ENCODE peak calls at places on chromosomes 3 and 15, in five cellular contexts. Q is dorsolateral prefrontal cortex, Z is BJ, V is body of pancreas, D is spleen. R is an unnamed sample.

GRCh38 chr3:127012091-127012490 is 29.2 kb downstream of the PLXNA1 start:
- DNase-seq in Q (no peak), Z (no peak), V (no peak), D (no peak), R (no peak)

GRCh38 chr15:40112789-40113188 is 4.1 kb upstream of the BMF start:
- DNase-seq in Q (no peak), Z (no peak), V (no peak), D (no peak), R (no peak)

GRCh38 chr3:155714295-155714718 is 30.6 kb downstream of the PLCH1 start:
- DNase-seq in Q (no peak), Z (no peak), V (peak), D (no peak), R (no peak)

GRCh38 chr3:15636028-15636709 is 34.6 kb downstream of the BTD start:
- DNase-seq in Q (no peak), Z (peak), V (no peak), D (no peak), R (no peak)

GRCh38 chr15:69881760-69882159 is 216.0 kb downstream of the TLE3 start:
- DNase-seq in Q (peak), Z (no peak), V (no peak), D (no peak), R (no peak)

GRCh38 chr3:195788711-195789581 is 22.8 kb downstream of the MUC4 start:
- DNase-seq in Q (no peak), Z (no peak), V (no peak), D (peak), R (no peak)

GRCh38 chr15:69830425-69830824 is 267.3 kb downstream of the TLE3 start:
- DNase-seq in Q (no peak), Z (no peak), V (no peak), D (no peak), R (no peak)

GRCh38 chr15:65032823-65033537 is 3.5 kb upstream of the MTFMT start:
- DNase-seq in Q (peak), Z (no peak), V (peak), D (peak), R (peak)

GRCh38 chr3:66037986-66038369 is 740 bp downstream of the MAGI1 start:
- DNase-seq in Q (peak), Z (no peak), V (peak), D (no peak), R (peak)

GRCh38 chr15:73414876-73415275 is 28.1 kb upstream of the REC114 start:
- DNase-seq in Q (no peak), Z (no peak), V (no peak), D (no peak), R (no peak)

GRCh38 chr15:45642203-45642932 is 7.5 kb downstream of the SQOR start:
- DNase-seq in Q (no peak), Z (peak), V (no peak), D (no peak), R (no peak)

GRCh38 chr3:32596926-32597369 is 26.3 kb upstream of the DYNC1LI1 start:
- DNase-seq in Q (no peak), Z (no peak), V (no peak), D (no peak), R (no peak)

GRCh38 chr3:110576962-110577361 is 494.7 kb upstream of the NECTIN3 start:
- DNase-seq in Q (no peak), Z (peak), V (no peak), D (no peak), R (no peak)

GRCh38 chr15:76057332-76058000 is 2.3 kb upstream of the TMEM266 start:
- DNase-seq in Q (no peak), Z (no peak), V (peak), D (no peak), R (no peak)

GRCh38 chr15:39301589-39301999 is 279.3 kb upstream of the THBS1 start:
- DNase-seq in Q (no peak), Z (peak), V (no peak), D (no peak), R (no peak)

GRCh38 chr3:71512000-71512399 is 71.5 kb downstream of the FOXP1 start:
- DNase-seq in Q (no peak), Z (no peak), V (no peak), D (no peak), R (no peak)

GRCh38 chr3:29612536-29612935 is 331.7 kb downstream of the RBMS3 start:
- DNase-seq in Q (no peak), Z (no peak), V (no peak), D (no peak), R (no peak)

GRCh38 chr3:72480366-72480765 is 367.9 kb downstream of the SHQ1 start:
- DNase-seq in Q (no peak), Z (no peak), V (no peak), D (no peak), R (no peak)

GRCh38 chr3:5231067-5231466 is 43.6 kb downstream of the EDEM1 start:
- DNase-seq in Q (no peak), Z (no peak), V (no peak), D (no peak), R (no peak)

GRCh38 chr3:190644035-190644434 is 130.2 kb downstream of the IL1RAP start:
- DNase-seq in Q (no peak), Z (no peak), V (no peak), D (no peak), R (no peak)

GRCh38 chr3:177731644-177732268 is 534.5 kb upstream of the TBL1XR1 start:
- DNase-seq in Q (no peak), Z (peak), V (no peak), D (no peak), R (no peak)

GRCh38 chr3:147405552-147406254 is 640 bp downstream of the ZIC4 start:
- DNase-seq in Q (no peak), Z (no peak), V (no peak), D (no peak), R (no peak)

GRCh38 chr3:147406255-147407023 is at the start of gene ZIC4:
- DNase-seq in Q (no peak), Z (no peak), V (no peak), D (no peak), R (no peak)

GRCh38 chr3:147407495-147408179 is 1.3 kb upstream of the ZIC4 start:
- DNase-seq in Q (no peak), Z (no peak), V (no peak), D (no peak), R (no peak)

GRCh38 chr3:147408180-147409105 is 722 bp upstream of the ZIC1 start:
- DNase-seq in Q (no peak), Z (no peak), V (no peak), D (no peak), R (no peak)

DNA sequence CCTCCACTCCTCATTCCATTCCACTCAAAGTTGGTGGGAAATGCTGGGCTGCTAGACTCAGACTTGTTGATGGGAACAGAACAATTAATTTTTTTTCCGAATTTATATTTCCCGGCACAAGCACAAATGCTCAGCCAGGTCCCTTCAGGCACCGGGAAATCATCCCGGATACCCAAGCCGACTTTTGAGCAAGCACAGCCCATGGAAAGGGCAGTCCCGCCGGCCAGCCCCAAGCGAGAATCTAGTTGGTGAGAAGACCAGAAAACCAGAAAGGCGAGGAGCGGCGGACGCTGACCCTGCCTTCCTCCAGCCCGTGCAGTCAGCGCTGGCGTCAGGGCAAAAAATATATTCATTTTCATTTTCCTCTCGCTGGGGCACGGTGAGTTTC is 758 bp upstream of the ZIC4 start:
- DNase-seq in Q (no peak), Z (no peak), V (no peak), D (no peak), R (no peak)
- H3K4me3 ChIP-seq in Q (peak), Z (no peak), V (no peak), D (peak), R (no peak)

GRCh38 chr15:37107754-37108724 is 7.7 kb upstream of the MEIS2 start:
- DNase-seq in Q (no peak), Z (no peak), V (no peak), D (no peak), R (no peak)

GRCh38 chr15:37104413-37105392 is 4.4 kb upstream of the MEIS2 start:
- DNase-seq in Q (no peak), Z (no peak), V (no peak), D (peak), R (no peak)

GRCh38 chr15:37105795-37106333 is 5.5 kb upstream of the MEIS2 start:
- DNase-seq in Q (no peak), Z (no peak), V (no peak), D (no peak), R (no peak)

GRCh38 chr15:37107071-37107753 is 6.9 kb upstream of the MEIS2 start:
- DNase-seq in Q (no peak), Z (no peak), V (no peak), D (no peak), R (no peak)

GRCh38 chr15:37106490-37107001 is 6.2 kb upstream of the MEIS2 start:
- DNase-seq in Q (peak), Z (no peak), V (peak), D (peak), R (no peak)
- TF ChIP-seq CTCF in Q (peak), Z (no peak), V (no peak), D (no peak), R (peak)

GRCh38 chr15:91548588-91548987 is 304.9 kb upstream of the SLCO3A1 start:
- DNase-seq in Q (no peak), Z (no peak), V (no peak), D (no peak), R (no peak)
- H3K4me3 ChIP-seq in Q (no peak), Z (no peak), V (no peak), D (no peak), R (no peak)

DNA sequence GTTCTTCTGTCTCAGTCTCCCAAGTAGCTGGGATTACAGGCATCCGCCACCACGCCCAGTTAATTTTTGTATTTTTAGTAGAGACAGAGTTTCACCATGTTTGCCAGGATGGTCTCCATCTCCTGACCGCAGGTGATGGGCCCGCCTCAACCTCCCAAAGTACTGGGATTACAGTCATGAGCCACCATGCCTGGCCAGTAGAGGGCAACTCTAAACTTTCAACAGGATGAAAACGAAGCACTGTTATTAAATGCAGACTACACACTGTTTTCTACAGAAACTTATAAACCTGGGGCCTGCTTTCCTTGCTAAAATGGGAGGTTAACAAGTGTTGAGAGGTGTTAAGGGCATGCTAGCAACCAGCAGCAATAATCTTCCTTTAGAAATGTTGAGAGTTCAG is 7.6 kb downstream of the ARPC4 start:
- DNase-seq in Q (no peak), Z (no peak), V (no peak), D (no peak), R (no peak)
- TF ChIP-seq CTCF in Q (no peak), Z (peak), V (no peak), D (no peak), R (peak)

GRCh38 chr3:11558461-11558903 is 85.2 kb downstream of the VGLL4 start:
- DNase-seq in Q (no peak), Z (no peak), V (no peak), D (peak), R (no peak)
- H3K4me3 ChIP-seq in Q (no peak), Z (no peak), V (no peak), D (no peak), R (no peak)

DNA sequence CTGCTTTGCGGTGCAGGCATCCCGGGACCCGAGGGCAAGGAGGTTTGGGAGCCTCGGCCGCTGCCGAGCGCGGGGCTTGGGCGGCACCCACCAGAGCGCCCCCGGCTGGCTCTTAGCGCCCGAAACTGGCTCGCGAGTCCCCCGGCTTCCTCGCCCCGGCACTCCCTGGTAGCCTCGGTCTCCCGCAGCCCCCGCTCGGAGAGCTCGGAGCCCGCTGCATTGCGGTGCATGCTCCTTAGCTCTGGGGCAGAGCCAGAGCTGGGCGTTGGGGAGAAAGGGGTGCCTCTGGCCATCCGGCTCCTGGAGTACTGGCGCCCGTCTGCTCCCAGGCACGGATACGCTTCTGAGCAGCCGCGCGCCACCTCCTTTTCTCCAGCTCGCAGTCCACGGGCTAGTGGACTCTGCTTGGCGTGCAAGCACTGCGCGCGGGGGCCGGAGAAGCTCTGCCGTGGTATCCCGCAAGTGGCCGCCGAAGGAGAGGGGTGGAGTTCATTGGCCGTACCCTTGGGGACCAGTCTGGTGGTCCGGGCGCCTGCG is 784 bp downstream of the EPHB1 start:
- DNase-seq in Q (peak), Z (no peak), V (no peak), D (no peak), R (no peak)
- TF ChIP-seq CTCF in Q (no peak), Z (peak), V (no peak), D (no peak), R (no peak)

GRCh38 chr15:101615986-101616848 is 36.0 kb downstream of the TM2D3 start:
- DNase-seq in Q (no peak), Z (peak), V (peak), D (no peak), R (no peak)
- H3K4me3 ChIP-seq in Q (no peak), Z (no peak), V (no peak), D (no peak), R (peak)